ENCODE peak calls at places on chromosomes 3 and 15, in five cellular contexts. One of them, this sample, is unnamed.

GRCh38 chr15:56040081-56041035 is 46.9 kb upstream of the NEDD4 start:
- DNase-seq in ovary: no peak
- DNase-seq in psoas muscle: peak
- DNase-seq in fibroblast of lung: peak
- DNase-seq in upper lobe of right lung: peak
- DNase-seq in this sample: no peak

GRCh38 chr3:147393261-147393964 is 12.9 kb downstream of the ZIC4 start:
- DNase-seq in ovary: no peak
- DNase-seq in psoas muscle: peak
- DNase-seq in fibroblast of lung: no peak
- DNase-seq in upper lobe of right lung: no peak
- DNase-seq in this sample: peak

GRCh38 chr3:64878372-64878771 is 190.6 kb upstream of the ADAMTS9 start:
- DNase-seq in ovary: no peak
- DNase-seq in psoas muscle: no peak
- DNase-seq in fibroblast of lung: peak
- DNase-seq in upper lobe of right lung: no peak
- DNase-seq in this sample: no peak

GRCh38 chr3:32246079-32246675 is 7.7 kb downstream of the CMTM8 start:
- DNase-seq in ovary: no peak
- DNase-seq in psoas muscle: no peak
- DNase-seq in fibroblast of lung: no peak
- DNase-seq in upper lobe of right lung: no peak
- DNase-seq in this sample: no peak

GRCh38 chr3:71859128-71859519 is 74.2 kb upstream of the PROK2 start:
- DNase-seq in ovary: no peak
- DNase-seq in psoas muscle: no peak
- DNase-seq in fibroblast of lung: peak
- DNase-seq in upper lobe of right lung: no peak
- DNase-seq in this sample: peak

GRCh38 chr15:55899537-55899936 is 93.9 kb downstream of the NEDD4 start:
- DNase-seq in ovary: no peak
- DNase-seq in psoas muscle: no peak
- DNase-seq in fibroblast of lung: no peak
- DNase-seq in upper lobe of right lung: no peak
- DNase-seq in this sample: no peak

GRCh38 chr15:68642491-68642845 is 63.7 kb downstream of the CORO2B start:
- DNase-seq in ovary: no peak
- DNase-seq in psoas muscle: no peak
- DNase-seq in fibroblast of lung: no peak
- DNase-seq in upper lobe of right lung: peak
- DNase-seq in this sample: no peak

GRCh38 chr3:81929697-81930096 is 168.3 kb upstream of the GBE1 start:
- DNase-seq in ovary: no peak
- DNase-seq in psoas muscle: no peak
- DNase-seq in fibroblast of lung: no peak
- DNase-seq in upper lobe of right lung: no peak
- DNase-seq in this sample: no peak

GRCh38 chr15:87871738-87872315 is 384.7 kb downstream of the NTRK3 start:
- DNase-seq in ovary: no peak
- DNase-seq in psoas muscle: no peak
- DNase-seq in fibroblast of lung: peak
- DNase-seq in upper lobe of right lung: no peak
- DNase-seq in this sample: no peak

GRCh38 chr3:127050733-127051132 is 67.8 kb downstream of the PLXNA1 start:
- DNase-seq in ovary: no peak
- DNase-seq in psoas muscle: peak
- DNase-seq in fibroblast of lung: no peak
- DNase-seq in upper lobe of right lung: peak
- DNase-seq in this sample: no peak

GRCh38 chr15:92693922-92694331 is 38.4 kb upstream of the FAM174B start:
- DNase-seq in ovary: no peak
- DNase-seq in psoas muscle: no peak
- DNase-seq in fibroblast of lung: peak
- DNase-seq in upper lobe of right lung: no peak
- DNase-seq in this sample: no peak

GRCh38 chr15:57298204-57298603 is 78.1 kb upstream of the CGNL1 start:
- DNase-seq in ovary: no peak
- DNase-seq in psoas muscle: no peak
- DNase-seq in fibroblast of lung: peak
- DNase-seq in upper lobe of right lung: no peak
- DNase-seq in this sample: no peak

GRCh38 chr15:74312445-74313007 is 54.9 kb downstream of the CYP11A1 start:
- DNase-seq in ovary: no peak
- DNase-seq in psoas muscle: no peak
- DNase-seq in fibroblast of lung: no peak
- DNase-seq in upper lobe of right lung: no peak
- DNase-seq in this sample: no peak

GRCh38 chr3:114435733-114436132 is 141.9 kb downstream of the TIGIT start:
- DNase-seq in ovary: no peak
- DNase-seq in psoas muscle: no peak
- DNase-seq in fibroblast of lung: peak
- DNase-seq in upper lobe of right lung: no peak
- DNase-seq in this sample: no peak

GRCh38 chr15:57611938-57612337 is 20.2 kb downstream of the MYZAP start:
- DNase-seq in ovary: peak
- DNase-seq in psoas muscle: no peak
- DNase-seq in fibroblast of lung: no peak
- DNase-seq in upper lobe of right lung: no peak
- DNase-seq in this sample: no peak

GRCh38 chr3:43287514-43287913 is 1.2 kb downstream of the SNRK start:
- DNase-seq in ovary: no peak
- DNase-seq in psoas muscle: no peak
- DNase-seq in fibroblast of lung: peak
- DNase-seq in upper lobe of right lung: no peak
- DNase-seq in this sample: no peak

GRCh38 chr3:43288366-43288765 is 2.0 kb downstream of the SNRK start:
- DNase-seq in ovary: no peak
- DNase-seq in psoas muscle: no peak
- DNase-seq in fibroblast of lung: peak
- DNase-seq in upper lobe of right lung: no peak
- DNase-seq in this sample: no peak

GRCh38 chr3:43285644-43286043 is 696 bp upstream of the SNRK start:
- DNase-seq in ovary: peak
- DNase-seq in psoas muscle: no peak
- DNase-seq in fibroblast of lung: no peak
- DNase-seq in upper lobe of right lung: no peak
- DNase-seq in this sample: no peak

GRCh38 chr3:43286115-43286885 is at the start of gene SNRK:
- DNase-seq in ovary: peak
- DNase-seq in psoas muscle: peak
- DNase-seq in fibroblast of lung: peak
- DNase-seq in upper lobe of right lung: peak
- DNase-seq in this sample: peak

DNA sequence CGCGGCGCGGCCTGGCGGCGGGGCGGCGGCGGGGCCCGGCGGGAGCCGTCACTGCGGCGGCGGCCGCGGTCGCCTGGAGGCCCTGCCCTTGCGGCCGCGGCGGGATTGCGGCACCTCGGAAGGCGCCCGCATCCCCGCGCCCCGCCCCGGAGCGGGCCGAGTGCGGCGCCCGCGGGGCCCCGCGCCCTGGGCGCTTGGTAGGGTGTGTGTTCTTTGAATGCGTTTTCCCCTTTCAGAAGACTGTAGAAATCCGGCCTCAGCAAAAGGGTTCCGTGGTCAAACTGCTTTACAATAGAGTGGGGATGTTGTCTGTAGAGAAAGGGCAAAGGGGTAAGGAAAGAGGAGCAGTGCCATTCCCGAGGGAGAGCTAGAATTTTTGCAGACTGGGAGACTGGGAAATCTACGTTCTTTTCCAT is 554 bp downstream of the SNRK start:
- DNase-seq in ovary: peak
- DNase-seq in psoas muscle: no peak
- DNase-seq in fibroblast of lung: peak
- DNase-seq in upper lobe of right lung: no peak
- DNase-seq in this sample: no peak
- H3K27ac ChIP-seq in ovary: peak
- H3K27ac ChIP-seq in psoas muscle: peak
- H3K27ac ChIP-seq in fibroblast of lung: peak
- H3K27ac ChIP-seq in upper lobe of right lung: peak
- H3K27ac ChIP-seq in this sample: peak

GRCh38 chr3:9248232-9249191 is 934 bp downstream of the SRGAP3 start:
- DNase-seq in ovary: no peak
- DNase-seq in psoas muscle: no peak
- DNase-seq in fibroblast of lung: no peak
- DNase-seq in upper lobe of right lung: no peak
- DNase-seq in this sample: no peak
- H3K27ac ChIP-seq in ovary: peak
- H3K27ac ChIP-seq in psoas muscle: peak
- H3K27ac ChIP-seq in fibroblast of lung: no peak
- H3K27ac ChIP-seq in upper lobe of right lung: no peak
- H3K27ac ChIP-seq in this sample: no peak

GRCh38 chr3:142863965-142864924 is 24.6 kb downstream of the PCOLCE2 start:
- DNase-seq in ovary: no peak
- DNase-seq in psoas muscle: no peak
- DNase-seq in fibroblast of lung: peak
- DNase-seq in upper lobe of right lung: no peak
- DNase-seq in this sample: no peak

GRCh38 chr3:142861926-142862325 is 27.0 kb downstream of the PCOLCE2 start:
- DNase-seq in ovary: no peak
- DNase-seq in psoas muscle: no peak
- DNase-seq in fibroblast of lung: no peak
- DNase-seq in upper lobe of right lung: no peak
- DNase-seq in this sample: no peak

GRCh38 chr3:142863010-142863787 is 25.7 kb downstream of the PCOLCE2 start:
- DNase-seq in ovary: no peak
- DNase-seq in psoas muscle: no peak
- DNase-seq in fibroblast of lung: peak
- DNase-seq in upper lobe of right lung: no peak
- DNase-seq in this sample: no peak

DNA sequence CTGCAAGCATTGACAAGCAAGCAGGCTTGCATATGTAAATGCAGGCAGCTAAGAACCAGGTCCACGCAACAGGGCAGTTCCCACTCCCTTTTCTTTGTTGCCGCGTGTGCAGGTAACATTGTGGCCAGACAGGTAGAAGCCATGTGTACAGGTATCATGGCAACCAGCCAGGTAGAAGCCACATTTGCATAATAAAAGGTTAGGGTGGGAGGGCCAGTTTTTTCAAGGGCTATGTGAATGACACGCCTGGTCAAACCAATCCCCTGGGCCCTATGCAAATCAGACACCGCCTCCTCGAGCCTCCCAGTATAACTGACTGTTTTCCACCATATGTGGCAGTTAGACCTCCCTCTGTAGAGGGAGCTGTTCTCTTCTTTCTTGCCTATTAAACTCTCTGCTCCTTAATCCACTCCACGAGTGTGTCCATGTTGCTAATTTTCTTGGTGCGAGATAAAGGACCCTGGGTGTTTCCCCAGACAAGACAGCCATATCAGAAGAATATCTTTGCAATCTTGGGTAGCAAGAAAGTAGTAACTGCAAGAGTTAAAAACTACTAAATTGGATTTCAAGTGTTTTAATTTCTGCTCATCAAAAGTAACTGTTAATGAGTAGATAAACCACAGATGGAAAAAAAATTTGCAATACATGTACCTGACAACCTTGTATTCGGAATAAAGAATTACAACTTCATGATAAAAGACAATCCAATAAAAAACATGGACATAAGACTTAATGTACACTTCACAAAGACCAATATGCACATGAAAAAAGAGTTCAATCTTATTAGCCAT is 21.8 kb downstream of the PCOLCE2 start:
- DNase-seq in ovary: no peak
- DNase-seq in psoas muscle: no peak
- DNase-seq in fibroblast of lung: no peak
- DNase-seq in upper lobe of right lung: no peak
- DNase-seq in this sample: no peak
- H3K27ac ChIP-seq in ovary: no peak
- H3K27ac ChIP-seq in psoas muscle: no peak
- H3K27ac ChIP-seq in fibroblast of lung: no peak
- H3K27ac ChIP-seq in upper lobe of right lung: no peak
- H3K27ac ChIP-seq in this sample: no peak

DNA sequence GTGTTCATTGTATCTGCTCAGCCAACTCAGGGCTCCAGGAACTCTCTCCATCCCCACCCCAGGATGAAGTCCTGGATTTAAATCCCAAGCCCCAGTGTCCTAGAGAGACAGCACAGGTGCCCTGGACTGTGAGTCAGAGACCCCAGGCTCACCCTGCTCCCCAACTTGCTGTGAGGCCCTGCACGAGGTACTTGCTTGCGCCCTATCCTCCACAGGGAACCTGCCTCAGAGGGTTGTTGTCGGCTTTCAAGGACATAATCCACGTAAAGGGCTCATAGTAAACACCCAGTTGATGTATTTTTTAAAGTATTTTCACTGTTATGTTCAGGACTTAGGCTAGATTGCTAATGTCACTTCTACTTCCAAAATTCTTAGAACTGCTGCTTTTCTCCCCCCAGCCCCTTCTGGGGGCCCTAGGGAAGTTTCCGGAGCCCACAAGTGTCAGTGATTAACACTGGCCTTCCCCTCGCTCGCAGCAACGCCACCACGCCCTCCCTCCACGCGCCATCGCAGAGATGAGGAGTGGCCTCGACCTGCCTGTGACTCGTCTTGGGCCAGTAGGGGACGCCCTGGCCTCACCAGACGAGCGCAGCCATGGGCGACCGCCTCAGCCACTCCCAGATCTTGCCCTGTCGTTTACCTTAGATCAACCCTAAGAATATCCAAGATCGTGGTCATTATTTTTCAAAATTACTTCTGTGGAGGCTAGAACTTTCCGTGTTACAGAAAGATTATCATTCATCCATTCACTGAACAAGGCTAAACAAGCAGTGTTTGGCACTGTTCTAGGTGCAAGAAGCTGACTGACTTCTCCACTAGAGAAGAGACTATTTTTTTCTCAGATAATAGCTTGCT is 6.0 kb upstream of the SRP14 start:
- DNase-seq in ovary: peak
- DNase-seq in psoas muscle: peak
- DNase-seq in fibroblast of lung: peak
- DNase-seq in upper lobe of right lung: peak
- DNase-seq in this sample: peak
- H3K27ac ChIP-seq in ovary: peak
- H3K27ac ChIP-seq in psoas muscle: peak
- H3K27ac ChIP-seq in fibroblast of lung: no peak
- H3K27ac ChIP-seq in upper lobe of right lung: no peak
- H3K27ac ChIP-seq in this sample: no peak

GRCh38 chr3:189833996-189834395 is 202.8 kb downstream of the TP63 start:
- DNase-seq in ovary: no peak
- DNase-seq in psoas muscle: no peak
- DNase-seq in fibroblast of lung: no peak
- DNase-seq in upper lobe of right lung: no peak
- DNase-seq in this sample: no peak
- H3K27ac ChIP-seq in ovary: no peak
- H3K27ac ChIP-seq in psoas muscle: no peak
- H3K27ac ChIP-seq in fibroblast of lung: no peak
- H3K27ac ChIP-seq in upper lobe of right lung: no peak
- H3K27ac ChIP-seq in this sample: no peak